ENCODE peak calls at places on chromosomes 11 and 22, in five cellular contexts. Z is IMR-90, N is ovary, K is AG09309, R is A549. I is an unnamed sample.

GRCh38 chr11:77195071-77195705 is 67.1 kb downstream of the MYO7A start:
- DNase-seq in N (no peak), K (no peak), R (no peak), Z (no peak), I (no peak)

GRCh38 chr11:44625759-44626523 is 60.5 kb downstream of the CD82 start:
- DNase-seq in K (no peak), N (no peak), R (no peak), Z (no peak), I (no peak)

GRCh38 chr11:95349345-95349942 is 118.4 kb upstream of the SESN3 start:
- DNase-seq in K (no peak), N (no peak), Z (no peak), R (no peak), I (no peak)

GRCh38 chr22:32602154-32602553 is 127.5 kb downstream of the FBXO7 start:
- DNase-seq in K (no peak), Z (no peak), N (no peak), R (no peak), I (no peak)

GRCh38 chr11:127888396-127888795 is 699.0 kb downstream of the ETS1 start:
- DNase-seq in N (no peak), R (no peak), K (no peak), Z (no peak), I (no peak)

GRCh38 chr22:46352691-46353386 is 17.3 kb downstream of the TRMU start:
- DNase-seq in R (peak), N (no peak), Z (peak), K (no peak), I (peak)

GRCh38 chr11:104991994-104992393 is 23.6 kb upstream of the CASP4 start:
- DNase-seq in R (no peak), N (no peak), K (no peak), Z (no peak), I (no peak)

GRCh38 chr11:78081583-78081982 is 1.9 kb upstream of the NDUFC2 start:
- DNase-seq in N (no peak), Z (no peak), K (no peak), R (no peak), I (no peak)

GRCh38 chr22:29158546-29158945 is 47.1 kb upstream of the EMID1 start:
- DNase-seq in N (no peak), Z (no peak), K (no peak), R (no peak), I (no peak)

GRCh38 chr22:29641052-29641780 is 37.8 kb downstream of the NF2 start:
- DNase-seq in R (no peak), K (no peak), Z (peak), N (no peak), I (no peak)

GRCh38 chr11:2357246-2357645 is 19.9 kb upstream of the CD81 start:
- DNase-seq in N (no peak), Z (no peak), R (no peak), K (no peak), I (no peak)

GRCh38 chr11:95680169-95680929 is 109.2 kb downstream of the FAM76B start:
- DNase-seq in N (no peak), R (no peak), Z (peak), K (peak), I (peak)

GRCh38 chr22:21707677-21708076 is 27.9 kb downstream of the YPEL1 start:
- DNase-seq in Z (peak), N (no peak), R (no peak), K (no peak), I (peak)

GRCh38 chr22:28345304-28345703 is 334.3 kb downstream of the TTC28 start:
- DNase-seq in R (no peak), K (no peak), N (peak), Z (no peak), I (no peak)

GRCh38 chr11:41612415-41612814 is 153.0 kb upstream of the LRRC4C start:
- DNase-seq in R (no peak), K (no peak), Z (no peak), N (no peak), I (peak)

GRCh38 chr11:20367313-20367948 is 3.9 kb downstream of the HTATIP2 start:
- DNase-seq in N (peak), Z (peak), R (peak), K (peak), I (peak)

GRCh38 chr22:45499746-45500145 is 2.9 kb upstream of the FBLN1 start:
- DNase-seq in N (no peak), Z (no peak), K (no peak), R (no peak), I (no peak)

GRCh38 chr22:35399114-35399677 is 744 bp upstream of the MCM5 start:
- DNase-seq in R (no peak), K (no peak), N (no peak), Z (no peak), I (no peak)

GRCh38 chr11:79199729-79200354 is 241.0 kb downstream of the TENM4 start:
- DNase-seq in K (no peak), R (no peak), Z (no peak), N (no peak), I (no peak)
- TF ChIP-seq CTCF in K (no peak), R (no peak), Z (no peak), N (no peak), I (no peak)

GRCh38 chr22:40603088-40603605 is 33.4 kb downstream of the MRTFA start:
- DNase-seq in Z (peak), K (no peak), R (no peak), N (no peak), I (peak)
- H3K4me3 ChIP-seq in Z (no peak), K (no peak), R (no peak), N (no peak), I (no peak)

GRCh38 chr11:120756931-120757330 is 245.4 kb downstream of the GRIK4 start:
- DNase-seq in Z (no peak), K (no peak), N (no peak), R (no peak), I (no peak)
- TF ChIP-seq CTCF in Z (no peak), K (no peak), N (no peak), R (no peak), I (no peak)

DNA sequence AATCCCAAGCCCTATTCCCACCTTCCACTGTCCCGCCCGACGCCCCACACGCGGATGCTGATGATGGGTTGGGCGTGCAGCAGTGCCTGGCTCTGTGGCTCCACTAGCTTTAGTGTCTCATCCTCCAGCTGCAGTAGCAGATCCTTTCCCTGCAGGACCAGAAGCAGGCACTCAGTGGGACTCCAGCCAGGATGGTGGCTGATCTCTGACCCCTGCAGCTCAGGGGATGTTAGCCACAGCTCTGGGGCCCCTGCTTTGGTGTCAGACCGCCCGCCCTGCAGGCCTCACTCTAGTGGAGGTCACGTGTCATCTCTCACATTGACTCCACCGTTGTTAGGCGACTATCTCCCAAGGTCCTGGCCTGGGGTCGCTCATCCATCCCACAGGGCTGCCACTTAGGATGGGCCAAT is 11.8 kb downstream of the SMPD1 start:
- DNase-seq in N (no peak), R (no peak), K (no peak), Z (no peak), I (no peak)
- H3K4me3 ChIP-seq in N (no peak), R (no peak), K (no peak), Z (no peak), I (no peak)

GRCh38 chr11:117950320-117950719 is 21.1 kb upstream of the TMPRSS13 start:
- DNase-seq in Z (no peak), K (no peak), R (no peak), N (no peak), I (peak)
- TF ChIP-seq CTCF in Z (no peak), K (no peak), R (no peak), N (no peak), I (no peak)

GRCh38 chr11:64971421-64972233 is at the start of gene MAJIN:
- DNase-seq in K (no peak), N (peak), Z (peak), R (peak), I (peak)
- H3K4me3 ChIP-seq in K (no peak), N (no peak), Z (peak), R (peak), I (peak)

GRCh38 chr11:70378506-70379134 is 19.7 kb upstream of the CTTN start:
- DNase-seq in N (no peak), R (no peak), Z (no peak), K (no peak), I (no peak)
- TF ChIP-seq CTCF in N (no peak), R (peak), Z (peak), K (peak), I (no peak)

GRCh38 chr22:36900225-36900624 is 13.2 kb upstream of the CSF2RB start:
- DNase-seq in N (no peak), R (no peak), K (no peak), Z (no peak), I (no peak)

GRCh38 chr22:36901411-36902142 is 11.9 kb upstream of the CSF2RB start:
- DNase-seq in R (no peak), K (no peak), N (no peak), Z (no peak), I (no peak)

GRCh38 chr22:36900880-36901279 is 12.5 kb upstream of the CSF2RB start:
- DNase-seq in Z (no peak), K (no peak), R (no peak), N (no peak), I (no peak)

GRCh38 chr22:36904260-36904659 is 9.2 kb upstream of the CSF2RB start:
- DNase-seq in R (no peak), N (no peak), Z (no peak), K (no peak), I (no peak)

GRCh38 chr22:36902143-36902911 is 11.1 kb upstream of the CSF2RB start:
- DNase-seq in K (no peak), Z (no peak), N (no peak), R (no peak), I (no peak)
- H3K4me3 ChIP-seq in K (no peak), Z (no peak), N (no peak), R (no peak), I (no peak)

GRCh38 chr22:24233235-24233634 is 11.6 kb downstream of the GGT5 start:
- DNase-seq in Z (no peak), K (no peak), R (no peak), N (no peak), I (no peak)

GRCh38 chr22:24231706-24232105 is 13.2 kb downstream of the GGT5 start:
- DNase-seq in Z (no peak), N (no peak), R (no peak), K (no peak), I (no peak)

GRCh38 chr22:24232725-24233124 is 12.2 kb downstream of the GGT5 start:
- DNase-seq in K (no peak), R (no peak), N (no peak), Z (no peak), I (no peak)

GRCh38 chr22:24232124-24232523 is 12.8 kb downstream of the GGT5 start:
- DNase-seq in Z (no peak), R (no peak), N (no peak), K (no peak), I (no peak)

DNA sequence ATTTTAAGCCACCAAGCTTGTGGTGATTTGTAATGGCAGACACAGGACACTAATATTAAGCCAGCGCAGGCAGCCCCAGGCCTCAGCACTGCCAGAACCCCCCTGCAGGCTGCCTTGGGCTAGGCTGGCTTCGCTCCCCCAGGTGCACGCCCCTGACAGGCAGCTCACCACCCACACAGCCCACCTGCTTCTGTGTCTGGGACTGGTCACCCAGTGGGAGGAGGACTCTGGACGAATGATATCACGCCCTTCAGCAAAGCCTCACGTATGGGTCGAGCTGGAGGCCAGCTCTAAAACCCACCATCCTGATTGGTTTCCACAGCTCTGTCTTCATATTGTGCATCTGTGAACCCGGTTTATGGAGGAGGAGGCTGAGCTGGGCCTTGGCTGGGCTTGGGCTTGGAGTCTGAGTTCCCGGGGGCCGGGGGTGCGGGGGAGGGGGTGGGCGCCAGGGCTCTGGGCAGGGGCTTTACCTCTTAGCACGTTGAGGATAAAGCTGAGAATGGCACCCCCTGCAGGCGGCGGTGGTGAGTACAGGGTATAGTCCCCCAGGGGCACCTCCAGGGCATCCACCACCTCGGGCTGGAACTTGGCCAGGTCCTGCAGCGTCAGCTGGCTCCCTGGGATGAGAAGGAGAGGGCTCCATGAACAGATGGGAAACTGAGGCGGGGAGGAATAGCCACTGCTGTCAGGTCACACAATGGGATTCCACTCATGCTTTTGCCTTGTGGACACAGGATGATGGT is 13.8 kb downstream of the GGT5 start:
- DNase-seq in N (no peak), Z (no peak), K (no peak), R (no peak), I (peak)
- TF ChIP-seq CTCF in N (no peak), Z (peak), K (no peak), R (peak), I (peak)

GRCh38 chr11:119381186-119381988 is at the start of gene USP2:
- DNase-seq in N (peak), K (peak), R (peak), Z (peak), I (peak)
- H3K4me3 ChIP-seq in N (peak), K (peak), R (peak), Z (peak), I (peak)